ENCODE peak calls at places on chromosomes 16 and 17, in four cellular contexts. One of them, this sample, is unnamed.
A peak's percentile ranks its signal among the peaks of the same experiment; 100 is the strongest.

GRCh38 chr17:5418858-5419355 is 555 bp downstream of the NUP88 start:
- DNase-seq in mammary epithelial cell: peak; percentile 77
- DNase-seq in HCT116: no peak
- DNase-seq in neural progenitor cell: no peak
- DNase-seq in this sample: no peak

GRCh38 chr17:74078363-74078762 is 125.1 kb upstream of the RPL38 start:
- DNase-seq in mammary epithelial cell: no peak
- DNase-seq in neural progenitor cell: peak; percentile 26
- DNase-seq in HCT116: no peak
- DNase-seq in this sample: no peak

GRCh38 chr17:21125862-21126261 is 902 bp upstream of the DHRS7B start:
- DNase-seq in neural progenitor cell: no peak
- DNase-seq in HCT116: no peak
- DNase-seq in mammary epithelial cell: no peak
- DNase-seq in this sample: no peak

GRCh38 chr17:5759501-5759925 is 175.2 kb upstream of the NLRP1 start:
- DNase-seq in mammary epithelial cell: peak; percentile 93
- DNase-seq in HCT116: no peak
- DNase-seq in neural progenitor cell: no peak
- DNase-seq in this sample: no peak

GRCh38 chr16:68190745-68191510 is 45.0 kb downstream of the ESRP2 start:
- DNase-seq in neural progenitor cell: no peak
- DNase-seq in mammary epithelial cell: no peak
- DNase-seq in HCT116: no peak
- DNase-seq in this sample: no peak

GRCh38 chr17:35991075-35991474 is 4.5 kb upstream of the CCL14 start:
- DNase-seq in HCT116: no peak
- DNase-seq in neural progenitor cell: no peak
- DNase-seq in mammary epithelial cell: no peak
- DNase-seq in this sample: no peak

GRCh38 chr16:12628526-12628925 is 175.2 kb downstream of the CPPED1 start:
- DNase-seq in HCT116: no peak
- DNase-seq in neural progenitor cell: no peak
- DNase-seq in mammary epithelial cell: no peak
- DNase-seq in this sample: no peak

GRCh38 chr17:46144246-46144645 is 49.0 kb downstream of the KANSL1 start:
- DNase-seq in HCT116: no peak
- DNase-seq in neural progenitor cell: no peak
- DNase-seq in mammary epithelial cell: no peak
- DNase-seq in this sample: peak; percentile 35

GRCh38 chr17:10050597-10051101 is 145.6 kb upstream of the RCVRN start:
- DNase-seq in mammary epithelial cell: no peak
- DNase-seq in HCT116: no peak
- DNase-seq in neural progenitor cell: no peak
- DNase-seq in this sample: no peak

GRCh38 chr16:76125871-76126270 is 151.3 kb upstream of the CNTNAP4 start:
- DNase-seq in HCT116: no peak
- DNase-seq in neural progenitor cell: no peak
- DNase-seq in mammary epithelial cell: peak; percentile 70
- DNase-seq in this sample: no peak

GRCh38 chr17:21242780-21243515 is 10.3 kb downstream of the NATD1 start:
- DNase-seq in mammary epithelial cell: no peak
- DNase-seq in neural progenitor cell: no peak
- DNase-seq in HCT116: no peak
- DNase-seq in this sample: no peak

DNA sequence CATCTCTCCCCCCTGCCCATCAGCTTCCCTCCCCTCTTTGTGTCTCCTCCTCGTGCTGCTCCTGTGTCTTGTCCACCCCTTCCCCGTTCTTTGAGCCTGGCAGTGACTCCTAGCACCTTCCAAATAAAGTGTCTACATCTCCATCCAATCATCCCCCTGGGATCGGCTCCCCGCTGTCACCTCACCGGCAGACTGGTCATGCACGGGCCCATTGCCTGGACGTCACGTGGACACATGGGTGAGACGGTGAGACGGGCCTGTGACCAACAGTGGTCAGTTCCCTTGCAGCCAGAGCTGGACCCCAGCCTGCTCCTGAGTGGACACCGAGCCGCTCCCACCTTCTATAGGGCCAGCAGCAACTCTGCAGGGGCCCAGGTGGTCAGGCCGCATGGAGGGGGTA is 46.4 kb downstream of the COTL1 start:
- DNase-seq in neural progenitor cell: no peak
- DNase-seq in HCT116: no peak
- DNase-seq in mammary epithelial cell: no peak
- DNase-seq in this sample: no peak
- H3K27ac ChIP-seq in neural progenitor cell: no peak overlapping the region
- H3K27ac ChIP-seq in HCT116: no peak overlapping the region
- H3K27ac ChIP-seq in mammary epithelial cell: no peak overlapping the region
- H3K27ac ChIP-seq in this sample: no peak overlapping the region

GRCh38 chr16:66426112-66427035 is 721 bp upstream of the BEAN1 start:
- DNase-seq in mammary epithelial cell: no peak
- DNase-seq in neural progenitor cell: peak; percentile 36
- DNase-seq in HCT116: no peak
- DNase-seq in this sample: no peak
- TF ChIP-seq EZH2 in mammary epithelial cell: no peak
- TF ChIP-seq EZH2 in neural progenitor cell: peak; percentile 42
- TF ChIP-seq EZH2 in HCT116: no peak
- TF ChIP-seq EZH2 in this sample: no peak

DNA sequence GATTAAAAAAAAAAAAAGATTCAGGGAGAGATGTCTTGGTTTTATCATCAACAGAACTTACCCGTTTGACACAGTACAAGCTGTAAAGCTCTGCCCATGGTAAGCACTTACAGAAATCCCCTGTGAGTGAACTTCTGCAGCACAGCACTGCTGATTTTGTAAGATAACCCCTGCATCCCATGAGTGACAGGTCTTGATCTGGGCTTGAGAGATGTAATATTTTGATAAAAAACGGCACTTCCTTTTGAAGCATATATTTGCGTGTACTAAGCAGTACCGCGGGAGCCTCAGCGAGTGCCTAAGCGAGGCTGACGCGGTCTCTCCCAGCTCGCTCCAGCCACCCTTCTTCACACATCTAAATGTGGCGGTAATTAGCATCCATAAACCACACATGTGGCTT is 50.5 kb downstream of the IKZF3 start:
- DNase-seq in mammary epithelial cell: no peak
- DNase-seq in neural progenitor cell: no peak
- DNase-seq in HCT116: no peak
- DNase-seq in this sample: no peak
- H3K27ac ChIP-seq in mammary epithelial cell: no peak overlapping the region
- H3K27ac ChIP-seq in neural progenitor cell: no peak overlapping the region
- H3K27ac ChIP-seq in HCT116: no peak overlapping the region
- H3K27ac ChIP-seq in this sample: no peak overlapping the region

DNA sequence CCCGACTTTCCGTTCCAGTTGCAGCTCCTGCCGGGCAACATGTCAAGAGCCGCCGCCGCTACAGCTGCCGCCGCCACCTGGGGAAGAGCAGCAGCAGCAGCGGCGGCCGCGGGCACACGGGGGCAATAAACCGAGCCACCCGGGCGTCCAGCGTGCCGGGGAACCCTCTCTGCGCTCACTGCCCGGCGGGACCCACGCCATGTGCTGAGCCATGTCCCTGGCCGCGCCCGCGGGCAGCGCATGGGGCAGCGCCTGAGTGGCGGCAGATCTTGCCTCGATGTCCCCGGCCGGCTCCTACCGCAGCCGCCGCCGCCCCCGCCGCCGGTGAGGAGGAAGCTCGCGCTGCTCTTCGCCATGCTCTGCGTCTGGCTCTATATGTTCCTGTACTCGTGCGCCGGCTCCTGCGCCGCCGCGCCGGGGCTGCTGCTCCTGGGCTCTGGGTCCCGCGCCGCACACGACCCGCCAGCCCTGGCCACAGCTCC is 439 bp downstream of the HS3ST3B1 start:
- DNase-seq in HCT116: no peak
- DNase-seq in neural progenitor cell: peak; percentile 66
- DNase-seq in mammary epithelial cell: no peak
- DNase-seq in this sample: no peak
- TF ChIP-seq EZH2 in HCT116: no peak
- TF ChIP-seq EZH2 in neural progenitor cell: no peak
- TF ChIP-seq EZH2 in mammary epithelial cell: no peak
- TF ChIP-seq EZH2 in this sample: peak; percentile 79